ENCODE peak calls at places on chromosomes 16 and 17, in nine cellular contexts. B, L, F, T, Z, I, H, K and V are unnamed samples.

GRCh38 chr17:66508896-66509843 is 206.8 kb downstream of the PRKCA start:
- DNase-seq in B (no peak), L (peak), F (peak), T (no peak), Z (no peak), I (peak), H (no peak), K (no peak), V (peak)

GRCh38 chr17:47634870-47635269 is 14.8 kb upstream of the KPNB1 start:
- DNase-seq in B (no peak), L (no peak), F (no peak), T (no peak), Z (no peak), I (no peak), H (no peak), K (no peak), V (no peak)

GRCh38 chr17:74739227-74739831 is 2.3 kb downstream of the RAB37 start:
- DNase-seq in B (no peak), L (no peak), F (no peak), T (no peak), Z (no peak), I (no peak), H (no peak), K (no peak), V (no peak)

GRCh38 chr17:69581061-69581955 is 166.8 kb downstream of the MAP2K6 start:
- DNase-seq in B (no peak), L (no peak), F (no peak), T (no peak), Z (no peak), I (no peak), H (no peak), K (no peak), V (peak)

GRCh38 chr17:63997341-63998048 is 656 bp upstream of the PRR29 start:
- DNase-seq in B (no peak), L (no peak), F (no peak), T (no peak), Z (no peak), I (no peak), H (no peak), K (no peak), V (no peak)

GRCh38 chr17:43011728-43012472 is 5.3 kb downstream of the IFI35 start:
- DNase-seq in B (no peak), L (no peak), F (peak), T (no peak), Z (no peak), I (no peak), H (no peak), K (no peak), V (peak)

GRCh38 chr17:45970659-45971058 is 28.4 kb upstream of the STH start:
- DNase-seq in B (no peak), L (no peak), F (no peak), T (no peak), Z (no peak), I (no peak), H (no peak), K (no peak), V (no peak)

GRCh38 chr16:81608515-81609209 is 164.1 kb downstream of the CMIP start:
- DNase-seq in B (peak), L (no peak), F (peak), T (no peak), Z (no peak), I (peak), H (no peak), K (no peak), V (no peak)

GRCh38 chr16:56964243-56965148 is 2.7 kb downstream of the CETP start:
- DNase-seq in B (peak), L (peak), F (peak), T (peak), Z (peak), I (peak), H (peak), K (peak), V (peak)

GRCh38 chr17:4072487-4073157 is 70.2 kb downstream of the ZZEF1 start:
- DNase-seq in B (no peak), L (no peak), F (peak), T (no peak), Z (no peak), I (peak), H (no peak), K (peak), V (peak)

GRCh38 chr17:38922538-38923291 is 2.7 kb upstream of the LASP1NB start:
- DNase-seq in B (peak), L (no peak), F (peak), T (no peak), Z (no peak), I (peak), H (no peak), K (no peak), V (peak)

GRCh38 chr16:46713634-46714033 is 24.2 kb downstream of the ORC6 start:
- DNase-seq in B (no peak), L (no peak), F (no peak), T (no peak), Z (no peak), I (no peak), H (no peak), K (no peak), V (no peak)

GRCh38 chr17:73784015-73784603 is 139.9 kb upstream of the SDK2 start:
- DNase-seq in B (no peak), L (no peak), F (no peak), T (no peak), Z (no peak), I (no peak), H (no peak), K (no peak), V (no peak)

GRCh38 chr16:66923247-66923851 is 2.0 kb downstream of the RRAD start:
- DNase-seq in B (no peak), L (no peak), F (no peak), T (no peak), Z (no peak), I (peak), H (no peak), K (no peak), V (peak)

GRCh38 chr17:81533713-81534141 is 5.5 kb downstream of the FSCN2 start:
- DNase-seq in B (no peak), L (no peak), F (no peak), T (no peak), Z (no peak), I (no peak), H (no peak), K (no peak), V (no peak)

GRCh38 chr16:67796099-67796718 is 10.2 kb downstream of the RANBP10 start:
- DNase-seq in B (no peak), L (no peak), F (no peak), T (no peak), Z (no peak), I (no peak), H (no peak), K (no peak), V (peak)

GRCh38 chr16:87701066-87701425 is 64.7 kb downstream of the KLHDC4 start:
- DNase-seq in B (no peak), L (no peak), F (no peak), T (no peak), Z (no peak), I (no peak), H (no peak), K (no peak), V (no peak)

GRCh38 chr16:87389245-87389644 is 2.9 kb upstream of the MAP1LC3B start:
- DNase-seq in B (no peak), L (no peak), F (no peak), T (no peak), Z (no peak), I (no peak), H (no peak), K (no peak), V (no peak)

GRCh38 chr16:87297918-87298631 is 19.1 kb downstream of the C16orf95 start:
- DNase-seq in B (no peak), L (peak), F (peak), T (peak), Z (peak), I (no peak), H (no peak), K (no peak), V (peak)

GRCh38 chr16:11052080-11052808 is 107.9 kb downstream of the CLEC16A start:
- DNase-seq in B (no peak), L (peak), F (no peak), T (no peak), Z (no peak), I (no peak), H (no peak), K (no peak), V (no peak)

GRCh38 chr17:12591336-12591735 is 74.4 kb upstream of the MYOCD start:
- DNase-seq in B (no peak), L (no peak), F (no peak), T (no peak), Z (no peak), I (no peak), H (no peak), K (no peak), V (no peak)

GRCh38 chr16:17282247-17282646 is 188.5 kb downstream of the XYLT1 start:
- DNase-seq in B (no peak), L (no peak), F (no peak), T (no peak), Z (no peak), I (no peak), H (no peak), K (no peak), V (no peak)

GRCh38 chr17:9805769-9806168 is 14.4 kb upstream of the DHRS7C start:
- DNase-seq in B (no peak), L (no peak), F (no peak), T (no peak), Z (no peak), I (no peak), H (no peak), K (no peak), V (no peak)

GRCh38 chr17:49219987-49220386 is 9.5 kb downstream of the ABI3 start:
- DNase-seq in B (no peak), L (no peak), F (no peak), T (no peak), Z (no peak), I (no peak), H (no peak), K (no peak), V (no peak)

GRCh38 chr17:61475726-61476125 is 23.5 kb downstream of the TBX4 start:
- DNase-seq in B (no peak), L (no peak), F (peak), T (no peak), Z (no peak), I (peak), H (no peak), K (no peak), V (no peak)

GRCh38 chr16:51290886-51291285 is 139.8 kb upstream of the SALL1 start:
- DNase-seq in B (no peak), L (no peak), F (no peak), T (no peak), Z (no peak), I (no peak), H (no peak), K (no peak), V (no peak)

GRCh38 chr17:56597495-56597990 is 4.0 kb downstream of the NOG start:
- DNase-seq in B (no peak), L (peak), F (peak), T (no peak), Z (no peak), I (no peak), H (no peak), K (no peak), V (peak)

GRCh38 chr17:38893612-38894011 is 23.8 kb downstream of the LASP1 start:
- DNase-seq in B (no peak), L (no peak), F (no peak), T (no peak), Z (no peak), I (peak), H (peak), K (no peak), V (peak)

GRCh38 chr17:81888988-81889595 is 2.3 kb downstream of the ALYREF start:
- DNase-seq in B (no peak), L (no peak), F (no peak), T (no peak), Z (no peak), I (no peak), H (no peak), K (no peak), V (no peak)

GRCh38 chr17:59651346-59651745 is 31.7 kb downstream of the CLTC start:
- DNase-seq in B (no peak), L (no peak), F (no peak), T (no peak), Z (no peak), I (peak), H (no peak), K (no peak), V (peak)

GRCh38 chr17:16491131-16491702 is 776 bp downstream of the LRRC75A start:
- DNase-seq in B (no peak), L (no peak), F (no peak), T (no peak), Z (no peak), I (no peak), H (no peak), K (no peak), V (no peak)

GRCh38 chr17:76005263-76006149 is 4.9 kb downstream of the CDK3 start:
- DNase-seq in B (peak), L (peak), F (peak), T (peak), Z (peak), I (peak), H (peak), K (peak), V (peak)

GRCh38 chr16:29789775-29790182 is 772 bp upstream of the KIF22 start:
- DNase-seq in B (no peak), L (no peak), F (no peak), T (no peak), Z (no peak), I (no peak), H (no peak), K (no peak), V (no peak)

GRCh38 chr16:55933038-55933437 is 57.9 kb upstream of the CES5A start:
- DNase-seq in B (no peak), L (no peak), F (no peak), T (no peak), Z (no peak), I (no peak), H (no peak), K (no peak), V (no peak)